ENCODE peak calls at places on chromosomes 11 and 22, in ten cellular contexts. Q, J, E, N, W, I, H, P, X and Y are unnamed samples.

GRCh38 chr22:44347549-44347948 is 34.8 kb upstream of the SHISAL1 start:
- DNase-seq in Q (no peak), J (no peak), E (no peak), N (no peak), W (no peak), I (no peak), H (no peak), P (no peak), X (no peak), Y (no peak)

GRCh38 chr11:17612221-17613188 is 65.4 kb downstream of the OTOG start:
- DNase-seq in Q (peak; percentile 37), J (no peak), E (no peak), N (no peak), W (no peak), I (no peak), H (no peak), P (no peak), X (no peak), Y (no peak)

GRCh38 chr11:111733009-111733408 is 33.2 kb downstream of the PPP2R1B start:
- DNase-seq in Q (no peak), J (no peak), E (no peak), N (no peak), W (peak; percentile 88), I (no peak), H (no peak), P (no peak), X (no peak), Y (no peak)

GRCh38 chr11:95154514-95154913 is 64.9 kb downstream of the ENDOD1 start:
- DNase-seq in Q (peak; percentile 84), J (peak; percentile 46), E (peak; percentile 48), N (peak; percentile 14), W (peak; percentile 70), I (peak; percentile 47), H (peak; percentile 58), P (peak; percentile 46), X (no peak), Y (peak; percentile 45)

GRCh38 chr22:20169253-20169822 is 18.5 kb upstream of the CCDC188 start:
- DNase-seq in Q (no peak), J (no peak), E (no peak), N (no peak), W (no peak), I (no peak), H (no peak), P (no peak), X (no peak), Y (no peak)

GRCh38 chr11:128890543-128891409 is at the start of gene KCNJ5:
- DNase-seq in Q (peak; percentile 51), J (no peak), E (no peak), N (no peak), W (peak; percentile 16), I (peak; percentile 66), H (peak; percentile 40), P (no peak), X (no peak), Y (no peak)

GRCh38 chr22:27859336-27859735 is 57.8 kb upstream of the MN1 start:
- DNase-seq in Q (no peak), J (no peak), E (no peak), N (no peak), W (no peak), I (no peak), H (no peak), P (no peak), X (no peak), Y (no peak)

GRCh38 chr11:1211838-1212237 is 11.0 kb upstream of the MUC5B start:
- DNase-seq in Q (no peak), J (no peak), E (no peak), N (no peak), W (no peak), I (no peak), H (no peak), P (no peak), X (no peak), Y (no peak)

GRCh38 chr11:73481626-73482025 is 105.4 kb downstream of the RELT start:
- DNase-seq in Q (no peak), J (no peak), E (no peak), N (no peak), W (no peak), I (no peak), H (no peak), P (no peak), X (no peak), Y (no peak)

GRCh38 chr22:23255506-23255905 is 75.2 kb downstream of the BCR start:
- DNase-seq in Q (no peak), J (no peak), E (no peak), N (no peak), W (no peak), I (no peak), H (no peak), P (no peak), X (no peak), Y (no peak)

GRCh38 chr11:64786308-64786707 is 8.0 kb upstream of the SF1 start:
- DNase-seq in Q (no peak), J (no peak), E (no peak), N (no peak), W (no peak), I (no peak), H (no peak), P (no peak), X (no peak), Y (no peak)

GRCh38 chr11:96905084-96905641 is 515.4 kb downstream of the JRKL start:
- DNase-seq in Q (no peak), J (no peak), E (no peak), N (no peak), W (no peak), I (no peak), H (no peak), P (no peak), X (no peak), Y (no peak)

GRCh38 chr22:44023404-44024287 is 456 bp upstream of the PARVB start:
- DNase-seq in Q (peak; percentile 74), J (no peak), E (peak; percentile 47), N (peak; percentile 9), W (no peak), I (peak; percentile 75), H (peak; percentile 48), P (no peak), X (peak; percentile 6), Y (no peak)

GRCh38 chr11:96614846-96615245 is 225.0 kb downstream of the JRKL start:
- DNase-seq in Q (no peak), J (no peak), E (no peak), N (no peak), W (no peak), I (no peak), H (no peak), P (no peak), X (no peak), Y (no peak)

GRCh38 chr11:127098684-127099083 is 98.1 kb upstream of the KIRREL3 start:
- DNase-seq in Q (no peak), J (no peak), E (no peak), N (no peak), W (no peak), I (peak; percentile 73), H (peak; percentile 28), P (no peak), X (no peak), Y (no peak)

GRCh38 chr11:26193714-26194373 is 138.1 kb upstream of the ANO3 start:
- DNase-seq in Q (no peak), J (no peak), E (no peak), N (no peak), W (no peak), I (no peak), H (no peak), P (no peak), X (no peak), Y (no peak)

GRCh38 chr11:44774131-44774530 is 47.4 kb downstream of the TSPAN18 start:
- DNase-seq in Q (peak; percentile 44), J (no peak), E (no peak), N (no peak), W (no peak), I (no peak), H (peak; percentile 36), P (no peak), X (no peak), Y (no peak)

GRCh38 chr11:84714316-84714780 is 912.8 kb downstream of the DLG2 start:
- DNase-seq in Q (peak; percentile 46), J (no peak), E (peak; percentile 48), N (peak; percentile 52), W (peak; percentile 41), I (peak; percentile 83), H (peak; percentile 79), P (no peak), X (no peak), Y (peak; percentile 39)

GRCh38 chr11:35415488-35415887 is 3.9 kb downstream of the SLC1A2 start:
- DNase-seq in Q (no peak), J (no peak), E (no peak), N (no peak), W (no peak), I (peak; percentile 26), H (no peak), P (no peak), X (no peak), Y (no peak)

GRCh38 chr11:36311926-36312592 is 16.0 kb downstream of the PRR5L start:
- DNase-seq in Q (no peak), J (no peak), E (no peak), N (no peak), W (no peak), I (no peak), H (no peak), P (no peak), X (no peak), Y (peak; percentile 86)

GRCh38 chr11:14373941-14374646 is 15.1 kb upstream of the RRAS2 start:
- DNase-seq in Q (peak; percentile 73), J (no peak), E (no peak), N (no peak), W (peak; percentile 76), I (no peak), H (no peak), P (no peak), X (no peak), Y (no peak)

GRCh38 chr11:121964591-121964990 is 151.4 kb downstream of the BLID start:
- DNase-seq in Q (no peak), J (no peak), E (no peak), N (no peak), W (peak; percentile 45), I (no peak), H (no peak), P (no peak), X (no peak), Y (no peak)

GRCh38 chr22:19796169-19796568 is 35.6 kb downstream of the TBX1 start:
- DNase-seq in Q (no peak), J (no peak), E (no peak), N (no peak), W (no peak), I (no peak), H (no peak), P (no peak), X (no peak), Y (no peak)

GRCh38 chr11:98090861-98091575 is 929.7 kb upstream of the CNTN5 start:
- DNase-seq in Q (no peak), J (no peak), E (no peak), N (no peak), W (peak; percentile 36), I (no peak), H (no peak), P (no peak), X (no peak), Y (no peak)